ENCODE peak calls at places on chromosomes 5 and 9, in nine cellular contexts. M is cardiac fibroblast, C is astrocyte of the spinal cord, J is LNCaP clone FGC, K is HFF-Myc, O is neural progenitor cell, E is left ventricle myocardium inferior, U is BE2C, I is lower lobe of right lung. L is an unnamed sample.

GRCh38 chr5:28808967-28809810 is 1770.8 kb upstream of the CDH9 start:
- DNase-seq in C (no peak), U (no peak), M (no peak), I (no peak), E (no peak), K (no peak), J (no peak), O (no peak), L (no peak)

GRCh38 chr9:78047106-78047505 is 15.5 kb upstream of the GNAQ start:
- DNase-seq in K (no peak), E (no peak), J (no peak), M (no peak), I (no peak), O (no peak), U (no peak), C (no peak), L (no peak)

GRCh38 chr5:126182901-126183695 is 240.1 kb upstream of the GRAMD2B start:
- DNase-seq in O (no peak), E (peak; percentile 20), M (no peak), U (no peak), C (no peak), K (no peak), J (peak; percentile 81), I (no peak), L (no peak)

GRCh38 chr5:150066901-150067396 is 19.4 kb downstream of the CSF1R start:
- DNase-seq in M (peak; percentile 55), I (no peak), J (no peak), U (no peak), E (no peak), K (no peak), C (peak; percentile 56), O (no peak), L (no peak)

GRCh38 chr5:66100851-66101250 is 43.2 kb upstream of the SREK1 start:
- DNase-seq in C (no peak), K (no peak), U (no peak), M (no peak), E (no peak), J (no peak), I (no peak), O (no peak), L (no peak)

GRCh38 chr9:97038909-97039781 is at the start of gene CTSV:
- DNase-seq in O (peak; percentile 98), J (peak; percentile 68), E (peak; percentile 85), M (peak; percentile 83), C (peak; percentile 88), U (peak; percentile 97), I (peak; percentile 91), K (peak; percentile 31), L (peak; percentile 59)

GRCh38 chr5:157177935-157178334 is 2.7 kb upstream of the ITK start:
- DNase-seq in M (no peak), I (no peak), U (no peak), K (no peak), C (no peak), O (no peak), E (no peak), J (no peak), L (no peak)

GRCh38 chr5:140131967-140132409 is 6.3 kb downstream of the IGIP start:
- DNase-seq in U (no peak), E (no peak), I (peak; percentile 84), K (peak; percentile 86), C (peak; percentile 87), M (peak; percentile 83), O (no peak), J (no peak), L (peak; percentile 90)

GRCh38 chr5:68419637-68420452 is 204.3 kb downstream of the PIK3R1 start:
- DNase-seq in U (peak; percentile 67), K (peak; percentile 21), M (peak; percentile 66), J (no peak), C (peak; percentile 44), I (no peak), E (no peak), O (peak; percentile 18), L (no peak)

GRCh38 chr5:82772281-82772680 is 304.9 kb downstream of the TMEM167A start:
- DNase-seq in I (no peak), K (no peak), O (peak; percentile 41), E (no peak), U (no peak), M (no peak), C (peak; percentile 24), J (no peak), L (no peak)

GRCh38 chr5:145629047-145629446 is 206.1 kb downstream of the PRELID2 start:
- DNase-seq in C (no peak), U (no peak), K (no peak), E (no peak), I (no peak), J (no peak), O (no peak), M (no peak), L (no peak)

GRCh38 chr9:124242331-124243194 is 15.2 kb upstream of the NEK6 start:
- DNase-seq in E (no peak), K (no peak), O (peak; percentile 85), U (no peak), I (no peak), C (peak; percentile 36), J (no peak), M (peak; percentile 49), L (no peak)

GRCh38 chr9:131046093-131046380 is 37.1 kb downstream of the LAMC3 start:
- DNase-seq in I (no peak), K (no peak), J (no peak), U (no peak), M (no peak), E (no peak), C (no peak), O (no peak), L (no peak)

GRCh38 chr5:109994135-109994534 is 304.4 kb downstream of the MAN2A1 start:
- DNase-seq in C (no peak), K (no peak), I (no peak), M (no peak), E (no peak), J (no peak), O (no peak), U (no peak), L (no peak)

GRCh38 chr5:143511736-143512135 is 108.2 kb upstream of the NR3C1 start:
- DNase-seq in K (no peak), E (no peak), M (no peak), C (no peak), O (no peak), I (no peak), U (no peak), J (no peak), L (no peak)

GRCh38 chr5:17964067-17964466 is 329.8 kb downstream of the TAF11L14 start:
- DNase-seq in O (no peak), C (no peak), U (no peak), J (no peak), I (no peak), M (no peak), E (no peak), K (no peak), L (no peak)

GRCh38 chr9:124077915-124078572 is 66.5 kb downstream of the LHX2 start:
- DNase-seq in O (no peak), K (no peak), M (peak; percentile 9), J (peak; percentile 68), U (no peak), I (no peak), C (no peak), E (no peak), L (no peak)

GRCh38 chr5:143370440-143370839 is 33.0 kb downstream of the NR3C1 start:
- DNase-seq in C (no peak), J (no peak), O (no peak), I (no peak), E (no peak), K (no peak), M (no peak), U (no peak), L (no peak)

GRCh38 chr5:95842955-95843544 is 20.5 kb upstream of the GLRX start:
- DNase-seq in M (peak; percentile 71), C (peak; percentile 76), K (no peak), O (peak; percentile 38), E (peak; percentile 59), J (peak; percentile 40), I (peak; percentile 90), U (peak; percentile 63), L (no peak)

GRCh38 chr5:120219988-120220387 is 244.1 kb upstream of the PRR16 start:
- DNase-seq in E (no peak), J (no peak), U (no peak), K (no peak), O (no peak), M (no peak), C (no peak), I (no peak), L (no peak)

GRCh38 chr9:132798817-132799790 is 79.0 kb downstream of the AK8 start:
- DNase-seq in U (peak; percentile 93), C (no peak), K (no peak), M (peak; percentile 10), J (no peak), O (no peak), E (no peak), I (peak; percentile 72), L (no peak)
- TF ChIP-seq CTCF in U (peak; percentile 69), C (no peak), K (no peak), M (no peak), J (peak; percentile 33), O (peak; percentile 33), E (no peak), I (peak; percentile 39), L (no peak)

GRCh38 chr9:92724528-92725265 is 39.9 kb downstream of the BICD2 start:
- DNase-seq in M (no peak), C (no peak), E (no peak), K (no peak), U (no peak), O (no peak), I (peak; percentile 53), J (no peak), L (no peak)
- H3K4me3 ChIP-seq in M (no peak overlapping the region), C (no peak overlapping the region), E (no peak overlapping the region), K (no peak overlapping the region), U (no peak overlapping the region), O (no peak overlapping the region), I (no peak overlapping the region), J (no peak overlapping the region), L (no peak overlapping the region)

DNA sequence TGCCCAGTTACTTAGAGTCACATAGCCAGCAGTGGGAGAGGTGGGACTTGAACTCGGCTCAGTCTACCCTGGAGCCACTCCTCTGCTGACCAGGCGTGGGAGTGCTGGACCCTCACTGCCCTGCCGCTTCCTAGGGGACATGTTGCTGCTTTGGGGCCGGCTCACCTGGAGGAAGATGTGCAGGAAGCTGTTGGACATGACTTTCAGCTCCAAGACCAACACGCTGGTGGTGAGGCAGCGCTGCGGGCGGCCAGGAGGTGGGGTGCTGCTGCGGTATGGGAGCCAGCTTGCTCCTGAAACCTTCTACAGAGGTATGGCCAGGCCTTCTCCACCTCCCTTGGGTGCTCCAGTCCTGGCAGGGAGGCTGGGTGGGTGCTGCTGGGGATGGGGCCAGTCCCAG is 3.4 kb upstream of the CACFD1 start:
- DNase-seq in I (no peak), C (no peak), U (no peak), E (no peak), O (no peak), M (no peak), K (no peak), J (no peak), L (no peak)
- TF ChIP-seq CTCF in I (no peak), C (peak; percentile 20), U (peak; percentile 23), E (no peak), O (peak; percentile 5), M (peak; percentile 11), K (peak; percentile 19), J (no peak), L (peak; percentile 19)

DNA sequence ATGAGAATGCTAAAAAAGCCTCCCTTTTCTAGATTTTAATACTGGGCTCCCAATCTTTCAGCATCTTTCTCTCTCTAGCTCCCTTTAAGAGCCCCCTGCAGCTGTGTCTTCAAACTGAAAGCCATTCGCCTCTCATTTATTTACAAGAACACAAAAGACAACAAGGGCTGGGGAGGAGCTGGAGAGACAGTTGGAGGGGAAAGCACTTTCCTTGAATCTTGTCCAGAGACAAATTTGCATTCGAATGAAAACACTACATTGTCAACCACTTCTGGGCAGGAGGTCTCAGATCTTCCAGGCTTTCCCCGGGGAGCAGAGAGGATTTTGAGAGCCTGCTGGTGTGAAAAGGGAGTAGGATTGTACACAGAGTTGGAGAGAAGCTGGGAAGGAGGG is 518.3 kb downstream of the CTNND2 start:
- DNase-seq in M (no peak), U (no peak), C (no peak), I (no peak), J (no peak), E (no peak), O (peak; percentile 90), K (no peak), L (no peak)
- H3K4me3 ChIP-seq in M (no peak overlapping the region), U (no peak overlapping the region), C (no peak overlapping the region), I (no peak overlapping the region), J (no peak overlapping the region), E (no peak overlapping the region), O (peak overlapping the region; percentile 63), K (no peak overlapping the region), L (no peak overlapping the region)

L was measured in astrocyte of the cerebellum.